ENCODE peak calls at places on chromosomes 5 and 9, in five cellular contexts. O, F, L, C and H are unnamed samples.

GRCh38 chr5:91170266-91170665 is 212.9 kb downstream of the ARRDC3 start:
- DNase-seq in O (no peak), L (no peak), F (no peak), C (no peak), H (peak; percentile 54)

GRCh38 chr5:15117691-15118090 is 246.1 kb upstream of the ANKH start:
- DNase-seq in O (no peak), F (no peak), L (no peak), C (no peak), H (no peak)

GRCh38 chr5:84332106-84332505 is 52.6 kb downstream of the EDIL3 start:
- DNase-seq in C (no peak), F (no peak), L (no peak), O (no peak), H (no peak)

GRCh38 chr9:137309368-137310189 is 7.5 kb upstream of the NRARP start:
- DNase-seq in F (no peak), C (no peak), L (no peak), O (no peak), H (no peak)

GRCh38 chr9:137278061-137278912 is 761 bp downstream of the TOR4A start:
- DNase-seq in C (peak; percentile 47), F (no peak), O (no peak), L (peak; percentile 37), H (no peak)

GRCh38 chr9:130327781-130328348 is 62.3 kb downstream of the HMCN2 start:
- DNase-seq in L (peak; percentile 81), F (no peak), C (no peak), O (no peak), H (peak; percentile 35)

GRCh38 chr9:13049223-13049622 is 230.3 kb downstream of the MPDZ start:
- DNase-seq in F (no peak), L (no peak), C (no peak), O (no peak), H (no peak)

GRCh38 chr9:136681945-136682699 is 5.1 kb downstream of the AGPAT2 start:
- DNase-seq in L (no peak), F (no peak), C (no peak), O (no peak), H (no peak)

GRCh38 chr5:106415541-106415940 is 1255.2 kb downstream of the EFNA5 start:
- DNase-seq in O (no peak), F (no peak), L (no peak), C (no peak), H (no peak)